ENCODE peak calls at places on chromosomes 5 and 9, in five cellular contexts. H is M059J; K is epithelial cell of esophagus; G is effector memory CD8-positive, alpha-beta T cell; X is AG08396. A is an unnamed sample.

GRCh38 chr5:142670811-142671210 is 15.1 kb downstream of the FGF1 start:
- DNase-seq in G (no peak), K (no peak), X (no peak), H (no peak), A (no peak)

GRCh38 chr5:61347088-61347487 is 15.0 kb downstream of the ZSWIM6 start:
- DNase-seq in K (peak; percentile 38), G (no peak), X (no peak), H (no peak), A (no peak)

GRCh38 chr5:10601246-10602030 is 37.6 kb downstream of the ANKRD33B start:
- DNase-seq in X (peak; percentile 79), K (peak; percentile 97), H (peak; percentile 97), G (no peak), A (peak; percentile 86)

GRCh38 chr9:95629585-95629984 is 112.8 kb upstream of the PTCH1 start:
- DNase-seq in X (no peak), G (no peak), K (no peak), H (no peak), A (no peak)

GRCh38 chr5:80761176-80761575 is 106.4 kb upstream of the DHFR start:
- DNase-seq in G (no peak), X (no peak), H (no peak), K (no peak), A (no peak)

GRCh38 chr5:145872486-145872885 is 328 bp downstream of the GRXCR2 start:
- DNase-seq in X (no peak), K (no peak), G (no peak), H (no peak), A (no peak)

GRCh38 chr5:90506221-90506620 is 23.2 kb downstream of the LYSMD3 start:
- DNase-seq in K (no peak), G (no peak), X (no peak), H (peak; percentile 48), A (no peak)

GRCh38 chr5:176420972-176421544 is 4.7 kb upstream of the CLTB start:
- DNase-seq in H (no peak), G (no peak), X (no peak), K (no peak), A (no peak)

GRCh38 chr5:168987540-168988300 is 313.2 kb downstream of the SLIT3 start:
- DNase-seq in X (peak; percentile 58), K (peak; percentile 75), G (peak; percentile 40), H (peak; percentile 56), A (peak; percentile 55)

GRCh38 chr9:23941051-23941450 is 115.0 kb upstream of the ELAVL2 start:
- DNase-seq in X (no peak), K (peak; percentile 38), H (no peak), G (no peak), A (peak; percentile 40)

GRCh38 chr9:135479469-135480052 is at the start of gene PPP1R26:
- DNase-seq in K (no peak), H (peak; percentile 28), G (no peak), X (peak; percentile 41), A (no peak)

GRCh38 chr5:94192658-94193391 is 425.6 kb downstream of the KIAA0825 start:
- DNase-seq in K (no peak), X (no peak), H (no peak), G (no peak), A (no peak)

GRCh38 chr5:160441352-160441781 is 19.7 kb downstream of the PTTG1 start:
- DNase-seq in G (no peak), K (peak; percentile 51), X (peak; percentile 26), H (peak; percentile 28), A (peak; percentile 81)

GRCh38 chr9:5621327-5621726 is 7.6 kb upstream of the RIC1 start:
- DNase-seq in H (peak; percentile 93), G (no peak), X (no peak), K (peak; percentile 88), A (peak; percentile 58)

GRCh38 chr5:23977996-23978395 is 470.6 kb downstream of the PRDM9 start:
- DNase-seq in G (no peak), X (no peak), K (peak; percentile 14), H (no peak), A (no peak)

GRCh38 chr5:2591777-2592453 is 159.6 kb downstream of the IRX2 start:
- DNase-seq in G (no peak), K (no peak), H (no peak), X (no peak), A (no peak)

GRCh38 chr9:100668024-100668423 is 90.1 kb downstream of the CAVIN4 start:
- DNase-seq in K (no peak), X (no peak), G (no peak), H (no peak), A (no peak)

GRCh38 chr5:122067330-122067885 is 10.7 kb downstream of the LOX start:
- DNase-seq in X (no peak), K (peak; percentile 36), G (no peak), H (peak; percentile 53), A (peak; percentile 8)

GRCh38 chr5:33788922-33789321 is 102.9 kb downstream of the ADAMTS12 start:
- DNase-seq in K (peak; percentile 32), H (peak; percentile 98), G (no peak), X (peak; percentile 76), A (peak; percentile 99)

GRCh38 chr9:68981825-68982224 is 32.1 kb downstream of the PRKACG start:
- DNase-seq in X (no peak), H (peak; percentile 26), G (no peak), K (no peak), A (no peak)

GRCh38 chr5:150122158-150122510 is 33.5 kb downstream of the PDGFRB start:
- DNase-seq in X (peak; percentile 40), H (peak; percentile 31), K (peak; percentile 44), G (no peak), A (peak; percentile 23)

GRCh38 chr5:132420706-132421272 is 51.3 kb downstream of the SLC22A5 start:
- DNase-seq in G (no peak), K (no peak), H (no peak), X (no peak), A (no peak)

GRCh38 chr5:1129725-1130082 is 17.8 kb upstream of the SLC12A7 start:
- DNase-seq in G (no peak), H (no peak), X (no peak), K (no peak), A (no peak)

GRCh38 chr9:71859939-71860338 is 51.1 kb downstream of the ABHD17B start:
- DNase-seq in G (no peak), H (peak; percentile 15), K (no peak), X (no peak), A (no peak)

GRCh38 chr5:172110921-172111873 is 76.8 kb downstream of the STK10 start:
- DNase-seq in K (peak; percentile 56), G (peak; percentile 67), H (peak; percentile 87), X (no peak), A (peak; percentile 80)

GRCh38 chr9:131180454-131180853 is 55.1 kb downstream of the NUP214 start:
- DNase-seq in X (peak; percentile 84), K (no peak), H (peak; percentile 34), G (no peak), A (no peak)

GRCh38 chr5:93249651-93250289 is 331.2 kb downstream of the NR2F1-AS1 start:
- DNase-seq in H (peak; percentile 87), G (no peak), K (peak; percentile 21), X (peak; percentile 35), A (peak; percentile 53)

GRCh38 chr5:59275170-59275536 is 618.4 kb downstream of the PDE4D start:
- DNase-seq in X (no peak), H (peak; percentile 31), K (no peak), G (no peak), A (no peak)

GRCh38 chr9:131583836-131584555 is 38.7 kb downstream of the PRRT1B start:
- DNase-seq in G (no peak), H (no peak), K (no peak), X (no peak), A (no peak)

GRCh38 chr5:26692952-26693351 is 345.4 kb downstream of the CDH9 start:
- DNase-seq in H (no peak), K (no peak), G (no peak), X (no peak), A (no peak)

GRCh38 chr9:14345586-14346237 is 31.8 kb upstream of the NFIB start:
- DNase-seq in X (no peak), H (no peak), K (no peak), G (no peak), A (no peak)

GRCh38 chr5:74974451-74975089 is 77.8 kb downstream of the GCNT4 start:
- DNase-seq in H (no peak), G (peak; percentile 31), K (no peak), X (no peak), A (no peak)